ENCODE peak calls at places on chromosomes 11 and 22, in six cellular contexts. G is adrenal gland, N is Peyer's patch, L is lower leg skin, F is GM10248, T is spleen. V is an unnamed sample.

GRCh38 chr11:69297926-69298777 is 4.2 kb downstream of the MYEOV start:
- DNase-seq in G (peak; percentile 88), N (peak; percentile 87), L (peak; percentile 78), F (peak; percentile 87), T (peak; percentile 93), V (peak; percentile 42)

GRCh38 chr11:126965331-126965730 is 35.2 kb downstream of the KIRREL3 start:
- DNase-seq in G (no peak), N (no peak), L (no peak), F (no peak), T (no peak), V (no peak)

GRCh38 chr11:67002297-67002913 is 20.5 kb upstream of the SYT12 start:
- DNase-seq in G (no peak), N (no peak), L (no peak), F (no peak), T (no peak), V (no peak)

GRCh38 chr11:62001450-62002178 is 34.2 kb upstream of the FTH1 start:
- DNase-seq in G (no peak), N (peak; percentile 81), L (no peak), F (no peak), T (no peak), V (no peak)

GRCh38 chr11:117621226-117621625 is 175.8 kb downstream of the DSCAML1 start:
- DNase-seq in G (no peak), N (no peak), L (no peak), F (no peak), T (no peak), V (no peak)

GRCh38 chr22:30312053-30312452 is 14.7 kb downstream of the TBC1D10A start:
- DNase-seq in G (peak; percentile 66), N (no peak), L (no peak), F (no peak), T (no peak), V (no peak)

GRCh38 chr11:7278314-7278917 is 26.7 kb downstream of the SYT9 start:
- DNase-seq in G (no peak), N (no peak), L (no peak), F (peak; percentile 31), T (no peak), V (no peak)

GRCh38 chr11:67312187-67313021 is 9.1 kb downstream of the SSH3 start:
- DNase-seq in G (no peak), N (peak; percentile 80), L (peak; percentile 79), F (no peak), T (peak; percentile 83), V (no peak)

GRCh38 chr11:473975-474785 is 24.1 kb downstream of the PTDSS2 start:
- DNase-seq in G (no peak), N (no peak), L (no peak), F (no peak), T (no peak), V (no peak)

GRCh38 chr11:11816511-11817319 is 25.1 kb upstream of the USP47 start:
- DNase-seq in G (no peak), N (no peak), L (no peak), F (no peak), T (no peak), V (no peak)

GRCh38 chr22:41256254-41256897 is 15.6 kb upstream of the CHADL start:
- DNase-seq in G (no peak), N (no peak), L (peak; percentile 46), F (no peak), T (no peak), V (no peak)

GRCh38 chr11:131064373-131064991 is 148.2 kb upstream of the SNX19 start:
- DNase-seq in G (peak; percentile 39), N (peak; percentile 49), L (no peak), F (peak; percentile 69), T (no peak), V (peak; percentile 35)

GRCh38 chr11:99489561-99489960 is 468.8 kb downstream of the CNTN5 start:
- DNase-seq in G (no peak), N (no peak), L (no peak), F (no peak), T (no peak), V (no peak)

GRCh38 chr22:17501679-17502285 is 61.5 kb upstream of the SLC25A18 start:
- DNase-seq in G (peak; percentile 21), N (no peak), L (peak; percentile 18), F (peak; percentile 68), T (no peak), V (no peak)

GRCh38 chr11:17720796-17721171 is 1.4 kb downstream of the MYOD1 start:
- DNase-seq in G (no peak), N (no peak), L (no peak), F (no peak), T (no peak), V (no peak)

GRCh38 chr22:17910561-17911311 is 113.6 kb downstream of the MICAL3 start:
- DNase-seq in G (peak; percentile 96), N (peak; percentile 54), L (peak; percentile 41), F (no peak), T (peak; percentile 81), V (no peak)

GRCh38 chr11:101618691-101619090 is 34.9 kb upstream of the TRPC6 start:
- DNase-seq in G (no peak), N (no peak), L (no peak), F (no peak), T (no peak), V (no peak)

GRCh38 chr11:67544591-67545242 is 21.5 kb upstream of the CABP2 start:
- DNase-seq in G (no peak), N (no peak), L (no peak), F (no peak), T (no peak), V (no peak)

GRCh38 chr22:24985824-24986214 is 33.3 kb downstream of the KIAA1671 start:
- DNase-seq in G (peak; percentile 93), N (no peak), L (no peak), F (no peak), T (no peak), V (no peak)

GRCh38 chr11:126317681-126318641 is 14.1 kb downstream of the DCPS start:
- DNase-seq in G (peak; percentile 84), N (peak; percentile 62), L (peak; percentile 76), F (no peak), T (peak; percentile 55), V (no peak)

GRCh38 chr11:33500331-33500730 is 200.3 kb downstream of the C11orf91 start:
- DNase-seq in G (no peak), N (no peak), L (no peak), F (no peak), T (no peak), V (no peak)

GRCh38 chr11:132858203-132858602 is 674.1 kb downstream of the OPCML start:
- DNase-seq in G (no peak), N (no peak), L (no peak), F (no peak), T (no peak), V (no peak)

GRCh38 chr22:46196268-46196667 is 45.9 kb downstream of the PPARA start:
- DNase-seq in G (peak; percentile 63), N (peak; percentile 75), L (no peak), F (no peak), T (no peak), V (no peak)

GRCh38 chr11:72439455-72439854 is 5.1 kb upstream of the CLPB start:
- DNase-seq in G (no peak), N (no peak), L (no peak), F (no peak), T (no peak), V (no peak)

GRCh38 chr11:61923166-61924015 is 6.0 kb upstream of the RAB3IL1 start:
- DNase-seq in G (peak; percentile 92), N (peak; percentile 74), L (peak; percentile 90), F (peak; percentile 15), T (no peak), V (no peak)

GRCh38 chr11:12862761-12863469 is 146.2 kb upstream of the RASSF10 start:
- DNase-seq in G (no peak), N (no peak), L (no peak), F (no peak), T (no peak), V (no peak)

GRCh38 chr11:110828086-110828485 is 115.8 kb upstream of the ARHGAP20 start:
- DNase-seq in G (no peak), N (no peak), L (no peak), F (no peak), T (no peak), V (no peak)

GRCh38 chr11:112016088-112016764 is 9.0 kb upstream of the DLAT start:
- DNase-seq in G (no peak), N (no peak), L (no peak), F (peak; percentile 52), T (no peak), V (no peak)

GRCh38 chr11:134052988-134053945 is 15.6 kb upstream of the JAM3 start:
- DNase-seq in G (no peak), N (peak; percentile 34), L (no peak), F (no peak), T (no peak), V (no peak)

DNA sequence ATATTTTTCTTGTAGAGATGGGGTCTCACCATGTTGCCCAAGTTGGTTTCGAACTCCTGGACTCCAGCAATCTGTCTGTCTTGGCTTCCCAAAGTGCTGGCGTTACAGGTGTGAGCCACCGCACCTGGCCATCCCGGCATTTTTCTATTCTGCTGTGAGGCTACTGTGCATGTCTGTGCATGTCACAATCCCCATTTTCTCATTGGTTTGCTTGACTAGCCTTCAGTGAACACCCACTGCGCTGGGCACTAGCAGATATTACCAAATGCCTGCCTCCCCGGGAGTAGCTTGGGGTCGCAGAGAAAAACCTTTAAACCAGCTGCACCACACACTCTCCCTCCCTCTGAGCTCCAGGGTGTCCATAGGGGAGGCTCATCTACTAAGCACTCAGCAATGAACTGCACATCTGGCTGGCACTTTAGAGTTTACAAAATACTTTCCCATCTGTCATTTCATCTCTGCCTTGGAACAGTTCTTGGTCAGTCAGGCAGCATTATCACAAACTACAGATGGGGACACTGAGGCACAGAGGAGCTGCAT is 4.9 kb downstream of the CSNK1E start:
- DNase-seq in G (no peak), N (no peak), L (no peak), F (no peak), T (no peak), V (no peak)
- TF ChIP-seq CTCF in G (no peak), N (no peak), L (no peak), F (no peak), T (no peak), V (no peak)

GRCh38 chr22:33299245-33299956 is 241.2 kb upstream of the SYN3 start:
- DNase-seq in G (no peak), N (peak; percentile 82), L (no peak), F (peak; percentile 84), T (peak; percentile 83), V (no peak)
- TF ChIP-seq CTCF in G (no peak), N (no peak), L (no peak), F (no peak), T (no peak), V (no peak)

GRCh38 chr11:39817248-39817647 is 1642.2 kb downstream of the LRRC4C start:
- DNase-seq in G (no peak), N (no peak), L (no peak), F (no peak), T (no peak), V (no peak)
- TF ChIP-seq CTCF in G (no peak), N (no peak), L (no peak), F (no peak), T (no peak), V (no peak)

GRCh38 chr11:119207300-119207570 is 1.1 kb downstream of the CBL start:
- DNase-seq in G (no peak), N (no peak), L (no peak), F (no peak), T (no peak), V (no peak)
- TF ChIP-seq CTCF in G (no peak), N (no peak), L (no peak), F (no peak), T (no peak), V (no peak)

V was measured in omental fat pad.